ENCODE peak calls at places on chromosomes 16 and 17, in five cellular contexts. I, M, P, F and A are unnamed samples.

GRCh38 chr17:5793899-5794298 is 209.6 kb upstream of the NLRP1 start:
- DNase-seq in I (peak), M (peak), P (no peak), F (peak), A (no peak)

GRCh38 chr16:680625-680945 is 375 bp downstream of the STUB1 start:
- DNase-seq in I (no peak), M (no peak), P (no peak), F (no peak), A (no peak)

GRCh38 chr17:34991606-34992005 is 11.3 kb downstream of the LIG3 start:
- DNase-seq in I (no peak), M (no peak), P (no peak), F (no peak), A (no peak)

GRCh38 chr17:35028531-35029262 is 34.8 kb downstream of the RFFL start:
- DNase-seq in I (peak), M (no peak), P (no peak), F (no peak), A (no peak)

GRCh38 chr17:7912927-7913524 is 3.1 kb downstream of the RNF227 start:
- DNase-seq in I (peak), M (no peak), P (peak), F (peak), A (peak)

GRCh38 chr16:88009566-88010342 is 58.5 kb downstream of the BANP start:
- DNase-seq in I (no peak), M (no peak), P (no peak), F (no peak), A (no peak)

GRCh38 chr17:40303009-40303657 is 5.8 kb upstream of the RARA start:
- DNase-seq in I (peak), M (peak), P (peak), F (peak), A (peak)

GRCh38 chr16:17229766-17230165 is 241.0 kb downstream of the XYLT1 start:
- DNase-seq in I (no peak), M (no peak), P (no peak), F (no peak), A (no peak)

GRCh38 chr17:3986939-3987335 is 22.7 kb upstream of the ATP2A3 start:
- DNase-seq in I (no peak), M (no peak), P (no peak), F (no peak), A (no peak)

GRCh38 chr17:7704601-7705268 is at the start of gene EFNB3:
- DNase-seq in I (no peak), M (peak), P (no peak), F (no peak), A (no peak)

GRCh38 chr17:62648954-62649294 is 21.5 kb downstream of the MRC2 start:
- DNase-seq in I (no peak), M (peak), P (no peak), F (no peak), A (no peak)

GRCh38 chr17:72467841-72468653 is 347.2 kb downstream of the SOX9 start:
- DNase-seq in I (no peak), M (no peak), P (peak), F (no peak), A (no peak)

GRCh38 chr16:425082-425718 is at the start of gene RAB11FIP3:
- DNase-seq in I (peak), M (peak), P (peak), F (peak), A (peak)

GRCh38 chr17:15468142-15468541 is 721 bp upstream of the CDRT4 start:
- DNase-seq in I (no peak), M (no peak), P (no peak), F (no peak), A (no peak)

GRCh38 chr16:14339694-14340093 is 268.6 kb downstream of the MRTFB start:
- DNase-seq in I (no peak), M (no peak), P (no peak), F (no peak), A (no peak)

GRCh38 chr16:14304891-14305459 is 233.9 kb downstream of the MRTFB start:
- DNase-seq in I (no peak), M (no peak), P (no peak), F (no peak), A (no peak)

GRCh38 chr17:45195424-45195823 is 26.3 kb upstream of the FMNL1 start:
- DNase-seq in I (no peak), M (no peak), P (no peak), F (no peak), A (no peak)

GRCh38 chr17:80649672-80650338 is 105.2 kb downstream of the RPTOR start:
- DNase-seq in I (peak), M (peak), P (peak), F (no peak), A (peak)
- TF ChIP-seq CTCF in I (peak), M (peak), P (no peak), F (peak), A (peak)

DNA sequence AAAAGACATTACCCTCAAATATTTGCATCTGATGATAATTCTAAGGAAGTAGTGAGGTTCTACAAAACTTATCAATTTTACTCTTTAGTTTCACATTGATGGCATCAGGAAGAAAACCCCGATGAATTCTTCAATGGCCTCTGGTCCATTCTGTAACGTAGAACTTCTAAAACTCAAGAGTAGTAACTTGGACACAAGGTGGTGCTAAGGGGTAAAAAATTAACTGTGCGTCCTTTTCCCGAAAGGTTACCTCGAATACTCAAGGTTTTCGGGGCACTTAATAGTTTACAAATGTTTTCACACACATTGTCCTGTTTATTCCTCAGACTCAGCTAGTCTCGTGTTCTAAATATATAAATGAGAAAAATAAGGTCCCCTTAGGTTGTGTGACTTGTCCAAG is 517.3 kb upstream of the ZFHX3 start:
- DNase-seq in I (peak), M (no peak), P (no peak), F (no peak), A (no peak)
- TF ChIP-seq CTCF in I (no peak), M (no peak), P (no peak), F (peak), A (no peak)

GRCh38 chr17:27293898-27294688 is at the start of gene WSB1:
- DNase-seq in I (peak), M (peak), P (peak), F (peak), A (peak)
- TF ChIP-seq CTCF in I (no peak), M (no peak), P (no peak), F (peak), A (no peak)

GRCh38 chr17:81961087-81961514 is at the start of gene NOTUM:
- DNase-seq in I (no peak), M (peak), P (no peak), F (no peak), A (no peak)
- TF ChIP-seq CTCF in I (no peak), M (no peak), P (peak), F (no peak), A (peak)

DNA sequence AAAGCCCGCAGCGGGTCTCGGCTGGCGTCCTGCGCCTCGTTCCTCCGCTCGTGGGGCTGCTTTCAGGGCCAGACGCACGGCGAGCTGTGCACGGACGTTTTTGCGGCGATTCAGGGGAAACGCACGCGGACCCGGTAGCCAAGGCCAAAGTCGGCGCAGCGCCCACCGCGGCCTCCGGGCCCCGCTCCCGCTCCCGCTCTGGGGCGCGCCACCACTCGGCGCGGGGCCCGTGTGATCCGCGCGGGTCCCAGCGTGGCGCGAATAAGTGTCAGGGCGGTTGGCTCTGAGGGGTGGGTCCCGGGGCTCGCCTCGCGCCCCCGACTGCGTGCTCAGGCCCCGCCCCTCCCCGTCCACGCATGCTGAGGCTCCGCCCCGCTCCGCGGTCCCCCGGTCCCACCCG is 694 bp upstream of the TBCD start:
- DNase-seq in I (no peak), M (peak), P (peak), F (no peak), A (no peak)
- TF ChIP-seq CTCF in I (no peak), M (no peak), P (no peak), F (no peak), A (no peak)